ENCODE peak calls at places on chromosome 3, in six cellular contexts. I, S, M, W, O and Q are unnamed samples.

GRCh38 chr3:132822266-132822665 is 100.1 kb upstream of the NPHP3 start:
- DNase-seq in O (no peak), M (no peak), S (no peak), W (no peak), I (no peak), Q (no peak)

GRCh38 chr3:100972867-100973266 is 20.4 kb downstream of the ABI3BP start:
- DNase-seq in W (no peak), S (no peak), I (no peak), O (no peak), M (no peak), Q (no peak)

GRCh38 chr3:115042351-115042750 is 104.7 kb downstream of the ZBTB20 start:
- DNase-seq in S (no peak), W (no peak), O (no peak), M (no peak), I (no peak), Q (no peak)

GRCh38 chr3:134850761-134851160 is 55.7 kb downstream of the EPHB1 start:
- DNase-seq in M (no peak), O (peak; percentile 63), S (no peak), I (no peak), W (no peak), Q (no peak)

GRCh38 chr3:114299421-114299820 is 5.6 kb downstream of the TIGIT start:
- DNase-seq in I (peak; percentile 41), O (no peak), S (no peak), M (no peak), W (peak; percentile 40), Q (no peak)

GRCh38 chr3:146125946-146126345 is 35.0 kb downstream of the PLOD2 start:
- DNase-seq in S (no peak), O (no peak), I (no peak), M (no peak), W (peak; percentile 56), Q (no peak)

GRCh38 chr3:158532099-158532734 is 38.8 kb upstream of the MLF1 start:
- DNase-seq in I (no peak), S (no peak), W (peak; percentile 44), M (no peak), O (no peak), Q (no peak)

GRCh38 chr3:24288538-24289236 is 206.0 kb downstream of the THRB start:
- DNase-seq in W (no peak), M (peak; percentile 36), S (peak; percentile 11), I (no peak), O (no peak), Q (no peak)

GRCh38 chr3:139357899-139358298 is 14.1 kb downstream of the MRPS22 start:
- DNase-seq in W (no peak), I (no peak), O (no peak), M (no peak), S (no peak), Q (no peak)

GRCh38 chr3:126313166-126313565 is 44.0 kb downstream of the KLF15 start:
- DNase-seq in S (no peak), O (no peak), I (no peak), M (no peak), W (no peak), Q (peak; percentile 68)

GRCh38 chr3:68239542-68239941 is 585.1 kb upstream of the SUCLG2 start:
- DNase-seq in O (no peak), M (no peak), S (no peak), W (no peak), I (no peak), Q (no peak)

GRCh38 chr3:87218560-87218959 is 8.5 kb upstream of the CHMP2B start:
- DNase-seq in W (no peak), S (no peak), O (no peak), M (no peak), I (no peak), Q (no peak)

GRCh38 chr3:148459931-148460513 is 237.7 kb upstream of the AGTR1 start:
- DNase-seq in W (no peak), I (no peak), S (no peak), M (no peak), O (no peak), Q (no peak)

GRCh38 chr3:170780955-170781354 is 89.0 kb downstream of the RPL22L1 start:
- DNase-seq in S (no peak), O (no peak), M (no peak), W (no peak), I (no peak), Q (no peak)

GRCh38 chr3:120496278-120496975 is 45.6 kb upstream of the FSTL1 start:
- DNase-seq in O (no peak), S (no peak), W (no peak), M (no peak), I (no peak), Q (peak; percentile 42)

GRCh38 chr3:175356899-175357324 is 497.8 kb downstream of the NAALADL2 start:
- DNase-seq in S (no peak), M (no peak), O (no peak), I (no peak), W (no peak), Q (no peak)

GRCh38 chr3:38588276-38588971 is 61.1 kb downstream of the SCN5A start:
- DNase-seq in O (peak; percentile 40), M (peak; percentile 22), W (no peak), I (peak; percentile 41), S (peak; percentile 2), Q (peak; percentile 78)

GRCh38 chr3:101074518-101074917 is 81.3 kb upstream of the ABI3BP start:
- DNase-seq in S (no peak), O (no peak), I (no peak), W (no peak), M (no peak), Q (no peak)

GRCh38 chr3:173660645-173661299 is 263.2 kb downstream of the NLGN1 start:
- DNase-seq in O (no peak), W (no peak), M (no peak), I (no peak), S (no peak), Q (no peak)

GRCh38 chr3:182105875-182106274 is 394.1 kb downstream of the SOX2 start:
- DNase-seq in M (no peak), I (no peak), W (no peak), S (no peak), O (no peak), Q (no peak)

GRCh38 chr3:78887029-78887428 is 880.8 kb downstream of the ROBO1 start:
- DNase-seq in I (no peak), O (no peak), W (no peak), S (no peak), M (no peak), Q (no peak)

GRCh38 chr3:181948286-181948685 is 236.6 kb downstream of the SOX2 start:
- DNase-seq in W (no peak), I (no peak), S (no peak), O (no peak), M (no peak), Q (no peak)

GRCh38 chr3:58090351-58090750 is 82.1 kb downstream of the FLNB start:
- DNase-seq in W (no peak), O (no peak), S (no peak), I (no peak), M (no peak), Q (no peak)

GRCh38 chr3:137761099-137761562 is 3.0 kb upstream of the SOX14 start:
- DNase-seq in M (no peak), I (no peak), S (no peak), O (no peak), W (no peak), Q (no peak)

GRCh38 chr3:151538706-151539403 is 78.0 kb upstream of the IGSF10 start:
- DNase-seq in I (no peak), S (no peak), W (no peak), O (no peak), M (no peak), Q (no peak)

GRCh38 chr3:52146811-52147210 is 7.4 kb downstream of the POC1A start:
- DNase-seq in S (no peak), I (no peak), O (no peak), M (no peak), W (no peak), Q (no peak)

GRCh38 chr3:89179355-89179997 is 72.1 kb downstream of the EPHA3 start:
- DNase-seq in W (no peak), S (no peak), I (no peak), O (no peak), M (no peak), Q (no peak)

GRCh38 chr3:36476274-36476942 is 96.1 kb downstream of the STAC start:
- DNase-seq in O (no peak), I (no peak), W (no peak), S (no peak), M (no peak), Q (no peak)

GRCh38 chr3:36480916-36481648 is 100.8 kb downstream of the STAC start:
- DNase-seq in O (no peak), M (no peak), S (no peak), I (no peak), W (no peak), Q (no peak)

GRCh38 chr3:36482259-36482658 is 102.0 kb downstream of the STAC start:
- DNase-seq in S (no peak), M (no peak), I (no peak), O (no peak), W (no peak), Q (no peak)

GRCh38 chr3:36475593-36475992 is 95.3 kb downstream of the STAC start:
- DNase-seq in O (no peak), I (no peak), S (no peak), M (no peak), W (no peak), Q (no peak)

DNA sequence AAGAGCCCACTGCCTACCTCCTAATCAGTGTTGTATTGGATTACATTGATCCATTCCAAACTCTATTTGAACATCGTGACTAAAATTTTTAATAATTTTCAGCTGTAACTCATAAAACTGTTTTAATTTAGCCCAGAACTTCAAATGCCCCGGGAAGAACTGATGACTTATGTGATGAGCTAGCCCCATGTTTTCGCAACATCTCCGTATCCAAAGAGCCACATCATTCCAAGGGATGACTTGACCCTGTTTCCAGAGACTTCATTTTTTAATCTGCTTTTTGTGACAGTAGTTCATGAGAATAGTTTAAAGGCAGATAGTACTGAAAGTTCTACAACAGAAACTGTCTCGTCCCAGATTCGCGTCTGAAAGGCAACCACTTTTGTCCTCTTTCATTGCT is 97.4 kb downstream of the STAC start:
- DNase-seq in S (no peak), M (no peak), I (no peak), W (no peak), O (no peak), Q (no peak)
- H3K36me3 ChIP-seq in S (no peaks in the 10 kb centered on the region), M (no peaks in the 10 kb centered on the region), I (no peaks in the 10 kb centered on the region), W (no peaks in the 10 kb centered on the region), O (no peaks in the 10 kb centered on the region), Q (no peaks in the 10 kb centered on the region)

GRCh38 chr3:30535515-30535914 is 70.9 kb upstream of the TGFBR2 start:
- DNase-seq in S (no peak), I (no peak), O (no peak), M (no peak), W (no peak), Q (no peak)
- TF ChIP-seq POLR2AphosphoS5 in S (peak; percentile 19), I (no peak), O (no peak), M (no peak), W (no peak), Q (no peak)

DNA sequence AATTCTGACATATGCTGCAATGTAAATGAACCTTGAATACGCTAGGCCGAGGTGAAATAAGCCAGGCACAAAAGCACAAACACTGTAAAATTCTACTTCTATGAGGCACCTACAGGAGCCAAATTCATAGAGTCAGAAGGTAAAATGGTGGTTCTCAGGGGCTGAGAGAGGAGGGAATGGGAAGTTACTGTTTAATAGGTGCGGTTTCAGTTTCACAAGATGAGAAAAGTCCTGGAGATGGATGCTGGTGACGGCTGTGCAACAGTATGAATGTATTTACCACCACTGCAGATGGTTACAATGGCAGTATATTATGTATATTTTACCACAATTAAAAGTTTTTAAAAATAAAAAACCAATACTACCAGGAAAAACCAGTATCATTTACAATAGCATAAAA is 4.0 kb downstream of the TNK2 start:
- DNase-seq in S (no peak), I (no peak), O (no peak), M (no peak), W (no peak), Q (no peak)
- TF ChIP-seq EP300 in S (no peak), I (no peak), O (no peak), M (no peak), W (no peak), Q (no peak)

GRCh38 chr3:11583638-11584046 is 60.1 kb downstream of the VGLL4 start:
- DNase-seq in M (no peak), I (no peak), W (no peak), O (no peak), S (no peak), Q (no peak)
- H3K36me3 ChIP-seq in M (no peaks in the 10 kb centered on the region), I (no peaks in the 10 kb centered on the region), W (peaks cover 15% of the 10 kb centered on the region), O (no peaks in the 10 kb centered on the region), S (peaks cover 6% of the 10 kb centered on the region), Q (no peaks in the 10 kb centered on the region)